ENCODE peak calls at places on chromosomes 12 and 14, in eight cellular contexts. X is PC-3, R is NCI-H460, U is astrocyte of the spinal cord, N is right atrium auricular region, V is nephron progenitor cell, H is Ammon's horn, K is NCI-H1092 treated with DMSO at 0.1 percent for 48 hours. T is an unnamed sample.

GRCh38 chr12:127388985-127389384 is 878.0 kb upstream of the TMEM132C start:
- DNase-seq in K (no peak), N (no peak), H (no peak), V (no peak), X (peak), U (peak), R (no peak), T (no peak)

GRCh38 chr14:29810657-29811056 is 117.0 kb downstream of the PRKD1 start:
- DNase-seq in U (no peak), V (no peak), R (no peak), K (peak), X (peak), H (peak), N (no peak), T (no peak)

GRCh38 chr14:36580856-36581831 is 1.3 kb downstream of the NKX2-8 start:
- DNase-seq in U (peak), H (no peak), N (no peak), X (peak), R (peak), V (peak), K (peak), T (peak)

GRCh38 chr12:105357162-105357691 is 26.7 kb downstream of the C12orf75 start:
- DNase-seq in H (no peak), K (no peak), U (peak), R (no peak), N (no peak), X (peak), V (no peak), T (no peak)

GRCh38 chr12:52323001-52323400 is 1.8 kb upstream of the KRT83 start:
- DNase-seq in R (no peak), X (no peak), U (no peak), H (no peak), N (no peak), K (no peak), V (no peak), T (no peak)

GRCh38 chr12:68310370-68310769 is 21.8 kb downstream of the MDM1 start:
- DNase-seq in U (peak), K (no peak), X (peak), N (no peak), V (no peak), H (no peak), R (no peak), T (no peak)

GRCh38 chr12:87082756-87083155 is 826.6 kb upstream of the MGAT4C start:
- DNase-seq in V (no peak), U (no peak), X (peak), N (no peak), R (no peak), K (no peak), H (no peak), T (no peak)

GRCh38 chr14:90628825-90629224 is 187.4 kb downstream of the TTC7B start:
- DNase-seq in K (no peak), X (no peak), R (no peak), V (no peak), H (no peak), N (no peak), U (no peak), T (no peak)

GRCh38 chr12:114918535-114919233 is 234.7 kb upstream of the TBX3 start:
- DNase-seq in N (no peak), V (no peak), R (peak), U (peak), X (peak), K (no peak), H (no peak), T (no peak)

GRCh38 chr12:130775953-130776856 is 60.1 kb upstream of the RIMBP2 start:
- DNase-seq in X (peak), U (peak), V (peak), H (peak), R (peak), N (peak), K (peak), T (peak)